ENCODE peak calls at places on chromosome 7, in four cellular contexts. One of them, this sample, is unnamed.

GRCh38 chr7:47709051-47709450 is 127.1 kb upstream of the TNS3 start:
- DNase-seq in NCI-H1092 treated with DMSO at 0.1 percent for 48 hours: no peak
- DNase-seq in stimulated activated CD8-positive, alpha-beta memory T cell treated with anti-CD3 and anti-CD28 coated beads, Interleukin-2, amount 100 ng/mL, for 48 hours: no peak
- DNase-seq in T-helper 9 cell: no peak
- DNase-seq in this sample: no peak

GRCh38 chr7:81210092-81211064 is 291.5 kb upstream of the SEMA3C start:
- DNase-seq in T-helper 9 cell: no peak
- DNase-seq in stimulated activated CD8-positive, alpha-beta memory T cell treated with anti-CD3 and anti-CD28 coated beads, Interleukin-2, amount 100 ng/mL, for 48 hours: no peak
- DNase-seq in NCI-H1092 treated with DMSO at 0.1 percent for 48 hours: no peak
- DNase-seq in this sample: no peak

GRCh38 chr7:122746948-122747347 is 44.2 kb upstream of the RNF148 start:
- DNase-seq in stimulated activated CD8-positive, alpha-beta memory T cell treated with anti-CD3 and anti-CD28 coated beads, Interleukin-2, amount 100 ng/mL, for 48 hours: no peak
- DNase-seq in T-helper 9 cell: no peak
- DNase-seq in NCI-H1092 treated with DMSO at 0.1 percent for 48 hours: peak
- DNase-seq in this sample: no peak

GRCh38 chr7:149459540-149460433 is 1.1 kb downstream of the ZNF777 start:
- DNase-seq in NCI-H1092 treated with DMSO at 0.1 percent for 48 hours: no peak
- DNase-seq in T-helper 9 cell: no peak
- DNase-seq in stimulated activated CD8-positive, alpha-beta memory T cell treated with anti-CD3 and anti-CD28 coated beads, Interleukin-2, amount 100 ng/mL, for 48 hours: no peak
- DNase-seq in this sample: peak

GRCh38 chr7:68158686-68159255 is 1162.1 kb downstream of the TYW1 start:
- DNase-seq in NCI-H1092 treated with DMSO at 0.1 percent for 48 hours: peak
- DNase-seq in T-helper 9 cell: no peak
- DNase-seq in stimulated activated CD8-positive, alpha-beta memory T cell treated with anti-CD3 and anti-CD28 coated beads, Interleukin-2, amount 100 ng/mL, for 48 hours: no peak
- DNase-seq in this sample: no peak

GRCh38 chr7:967361-968082 is 7.8 kb downstream of the COX19 start:
- DNase-seq in stimulated activated CD8-positive, alpha-beta memory T cell treated with anti-CD3 and anti-CD28 coated beads, Interleukin-2, amount 100 ng/mL, for 48 hours: no peak
- DNase-seq in T-helper 9 cell: no peak
- DNase-seq in NCI-H1092 treated with DMSO at 0.1 percent for 48 hours: no peak
- DNase-seq in this sample: no peak

GRCh38 chr7:7565018-7565680 is 1.5 kb upstream of the MIOS start:
- DNase-seq in T-helper 9 cell: no peak
- DNase-seq in NCI-H1092 treated with DMSO at 0.1 percent for 48 hours: no peak
- DNase-seq in stimulated activated CD8-positive, alpha-beta memory T cell treated with anti-CD3 and anti-CD28 coated beads, Interleukin-2, amount 100 ng/mL, for 48 hours: peak
- DNase-seq in this sample: no peak

GRCh38 chr7:23469961-23470250 is 385 bp downstream of the IGF2BP3 start:
- DNase-seq in stimulated activated CD8-positive, alpha-beta memory T cell treated with anti-CD3 and anti-CD28 coated beads, Interleukin-2, amount 100 ng/mL, for 48 hours: no peak
- DNase-seq in NCI-H1092 treated with DMSO at 0.1 percent for 48 hours: no peak
- DNase-seq in T-helper 9 cell: no peak
- DNase-seq in this sample: no peak

GRCh38 chr7:93194368-93194767 is 31.9 kb downstream of the HEPACAM2 start:
- DNase-seq in NCI-H1092 treated with DMSO at 0.1 percent for 48 hours: no peak
- DNase-seq in T-helper 9 cell: no peak
- DNase-seq in stimulated activated CD8-positive, alpha-beta memory T cell treated with anti-CD3 and anti-CD28 coated beads, Interleukin-2, amount 100 ng/mL, for 48 hours: no peak
- DNase-seq in this sample: no peak

GRCh38 chr7:55594414-55594813 is 22.1 kb upstream of the VOPP1 start:
- DNase-seq in NCI-H1092 treated with DMSO at 0.1 percent for 48 hours: no peak
- DNase-seq in T-helper 9 cell: no peak
- DNase-seq in stimulated activated CD8-positive, alpha-beta memory T cell treated with anti-CD3 and anti-CD28 coated beads, Interleukin-2, amount 100 ng/mL, for 48 hours: no peak
- DNase-seq in this sample: peak

GRCh38 chr7:44796034-44796503 is 412 bp upstream of the PPIA start:
- DNase-seq in NCI-H1092 treated with DMSO at 0.1 percent for 48 hours: peak
- DNase-seq in T-helper 9 cell: no peak
- DNase-seq in stimulated activated CD8-positive, alpha-beta memory T cell treated with anti-CD3 and anti-CD28 coated beads, Interleukin-2, amount 100 ng/mL, for 48 hours: no peak
- DNase-seq in this sample: no peak

GRCh38 chr7:2299131-2299829 is 15.0 kb downstream of the SNX8 start:
- DNase-seq in NCI-H1092 treated with DMSO at 0.1 percent for 48 hours: no peak
- DNase-seq in T-helper 9 cell: no peak
- DNase-seq in stimulated activated CD8-positive, alpha-beta memory T cell treated with anti-CD3 and anti-CD28 coated beads, Interleukin-2, amount 100 ng/mL, for 48 hours: peak
- DNase-seq in this sample: peak

This sample was measured in K562.